ENCODE peak calls at places on chromosomes 3 and 15, in four cellular contexts. One of them, this sample, is unnamed.

GRCh38 chr3:185688808-185689207 is 102.7 kb downstream of the SENP2 start:
- DNase-seq in lower leg skin: no peak
- DNase-seq in NCI-H2171: no peak
- DNase-seq in progenitor cell of endocrine pancreas: no peak
- DNase-seq in this sample: no peak

GRCh38 chr3:100254168-100254777 is 6.5 kb upstream of the TBC1D23 start:
- DNase-seq in lower leg skin: no peak
- DNase-seq in NCI-H2171: peak
- DNase-seq in progenitor cell of endocrine pancreas: peak
- DNase-seq in this sample: peak

GRCh38 chr15:61049003-61049402 is 180.1 kb downstream of the RORA start:
- DNase-seq in lower leg skin: no peak
- DNase-seq in NCI-H2171: no peak
- DNase-seq in progenitor cell of endocrine pancreas: no peak
- DNase-seq in this sample: no peak

GRCh38 chr3:78242724-78243123 is 1202.8 kb downstream of the ROBO2 start:
- DNase-seq in lower leg skin: no peak
- DNase-seq in NCI-H2171: no peak
- DNase-seq in progenitor cell of endocrine pancreas: no peak
- DNase-seq in this sample: no peak

GRCh38 chr15:38195191-38195901 is 57.3 kb upstream of the SPRED1 start:
- DNase-seq in lower leg skin: no peak
- DNase-seq in NCI-H2171: no peak
- DNase-seq in progenitor cell of endocrine pancreas: no peak
- DNase-seq in this sample: no peak

GRCh38 chr3:45473841-45474240 is 85.5 kb downstream of the LARS2 start:
- DNase-seq in lower leg skin: no peak
- DNase-seq in NCI-H2171: no peak
- DNase-seq in progenitor cell of endocrine pancreas: no peak
- DNase-seq in this sample: no peak

GRCh38 chr3:42301446-42302175 is 35.6 kb upstream of the CCK start:
- DNase-seq in lower leg skin: no peak
- DNase-seq in NCI-H2171: no peak
- DNase-seq in progenitor cell of endocrine pancreas: no peak
- DNase-seq in this sample: no peak

GRCh38 chr15:40075298-40076044 is 33.2 kb downstream of the BMF start:
- DNase-seq in lower leg skin: no peak
- DNase-seq in NCI-H2171: no peak
- DNase-seq in progenitor cell of endocrine pancreas: no peak
- DNase-seq in this sample: no peak

This sample was measured in neuronal stem cell.